ENCODE peak calls at places on chromosomes 16 and 17, in eight cellular contexts. B is AG10803; V is nephron progenitor cell; M is right lobe of liver; I is activated CD8-positive, alpha-beta T cell treated with anti-CD3 and anti-CD28 coated beads for 36 hours; U is OCI-LY7; W is fibroblast of mammary gland; T is prostate gland. P is an unnamed sample.

GRCh38 chr17:4631836-4632582 is 9.5 kb downstream of the ALOX15 start:
- DNase-seq in W (no peak), T (no peak), B (no peak), I (no peak), M (no peak), U (no peak), V (no peak), P (no peak)

GRCh38 chr17:1562178-1562643 is 381 bp downstream of the PITPNA start:
- DNase-seq in M (peak; percentile 73), T (no peak), V (no peak), W (peak; percentile 20), U (no peak), B (peak; percentile 39), I (no peak), P (no peak)

GRCh38 chr17:50394711-50395110 is 2.6 kb downstream of the LRRC59 start:
- DNase-seq in V (no peak), W (peak; percentile 27), B (peak; percentile 14), U (no peak), M (no peak), I (no peak), T (no peak), P (no peak)

GRCh38 chr16:80009971-80010659 is 409.6 kb upstream of the MAF start:
- DNase-seq in I (no peak), U (no peak), T (no peak), M (no peak), V (no peak), B (no peak), W (no peak), P (no peak)

GRCh38 chr17:57552114-57552601 is 192.9 kb downstream of the CCDC182 start:
- DNase-seq in B (no peak), V (peak; percentile 77), U (peak; percentile 94), W (peak; percentile 22), T (no peak), M (no peak), I (peak; percentile 60), P (no peak)

GRCh38 chr16:3460121-3460520 is 16.6 kb downstream of the NAA60 start:
- DNase-seq in V (no peak), M (no peak), W (no peak), I (no peak), B (no peak), T (no peak), U (no peak), P (no peak)

GRCh38 chr17:40608061-40608581 is 39.5 kb downstream of the SMARCE1 start:
- DNase-seq in I (peak; percentile 69), B (no peak), W (no peak), U (no peak), M (no peak), T (no peak), V (no peak), P (peak; percentile 51)

GRCh38 chr16:81521141-81521626 is 76.6 kb downstream of the CMIP start:
- DNase-seq in U (peak; percentile 84), W (no peak), I (peak; percentile 93), V (peak; percentile 40), B (no peak), M (peak; percentile 51), T (no peak), P (peak; percentile 88)

GRCh38 chr17:80348551-80349436 is 66.2 kb upstream of the ENDOV start:
- DNase-seq in V (no peak), T (no peak), W (peak; percentile 28), M (no peak), I (peak; percentile 33), U (no peak), B (peak; percentile 22), P (no peak)

GRCh38 chr16:29876186-29876577 is 13.2 kb upstream of the CDIPT start:
- DNase-seq in U (no peak), I (no peak), B (no peak), V (no peak), M (no peak), W (no peak), T (no peak), P (no peak)

GRCh38 chr16:25372716-25373115 is 115.1 kb upstream of the ZKSCAN2 start:
- DNase-seq in M (no peak), V (no peak), B (no peak), W (no peak), I (no peak), T (no peak), U (no peak), P (no peak)

GRCh38 chr17:57927048-57927723 is 28.0 kb downstream of the CUEDC1 start:
- DNase-seq in W (peak; percentile 78), I (no peak), B (peak; percentile 74), M (no peak), T (peak; percentile 86), V (peak; percentile 33), U (no peak), P (no peak)

GRCh38 chr17:74760404-74761105 is 12.1 kb downstream of the NHERF1 start:
- DNase-seq in M (peak; percentile 92), U (no peak), W (no peak), V (no peak), I (no peak), T (peak; percentile 64), B (no peak), P (no peak)

GRCh38 chr16:11056989-11057645 is 112.8 kb downstream of the CLEC16A start:
- DNase-seq in M (no peak), T (peak; percentile 83), V (no peak), I (no peak), W (no peak), B (no peak), U (no peak), P (no peak)

GRCh38 chr16:66472961-66473610 is 46.0 kb downstream of the BEAN1 start:
- DNase-seq in I (no peak), W (no peak), B (no peak), M (no peak), U (no peak), V (no peak), T (no peak), P (no peak)

GRCh38 chr17:46768540-46768870 is 50.0 kb downstream of the WNT3 start:
- DNase-seq in I (no peak), V (no peak), B (no peak), W (no peak), M (no peak), T (no peak), U (no peak), P (no peak)

GRCh38 chr17:1639549-1639948 is 6.0 kb downstream of the SCARF1 start:
- DNase-seq in U (no peak), W (no peak), I (no peak), V (peak; percentile 27), M (no peak), T (no peak), B (no peak), P (no peak)

GRCh38 chr17:13520899-13521572 is 80.7 kb downstream of the HS3ST3A1 start:
- DNase-seq in V (no peak), W (peak; percentile 95), M (no peak), T (no peak), U (no peak), I (no peak), B (peak; percentile 97), P (no peak)

GRCh38 chr17:64420143-64420670 is 28.7 kb upstream of the MILR1 start:
- DNase-seq in W (peak; percentile 90), T (peak; percentile 46), V (peak; percentile 24), U (peak; percentile 87), B (peak; percentile 79), M (no peak), I (no peak), P (no peak)

GRCh38 chr17:66580601-66581385 is 254.1 kb upstream of the CACNG5 start:
- DNase-seq in U (no peak), V (no peak), W (peak; percentile 31), B (peak; percentile 58), M (no peak), T (peak; percentile 23), I (no peak), P (no peak)

GRCh38 chr17:77129568-77130301 is 11.0 kb upstream of the SEC14L1 start:
- DNase-seq in W (peak; percentile 51), U (no peak), T (no peak), V (peak; percentile 25), M (no peak), B (peak; percentile 59), I (no peak), P (no peak)

DNA sequence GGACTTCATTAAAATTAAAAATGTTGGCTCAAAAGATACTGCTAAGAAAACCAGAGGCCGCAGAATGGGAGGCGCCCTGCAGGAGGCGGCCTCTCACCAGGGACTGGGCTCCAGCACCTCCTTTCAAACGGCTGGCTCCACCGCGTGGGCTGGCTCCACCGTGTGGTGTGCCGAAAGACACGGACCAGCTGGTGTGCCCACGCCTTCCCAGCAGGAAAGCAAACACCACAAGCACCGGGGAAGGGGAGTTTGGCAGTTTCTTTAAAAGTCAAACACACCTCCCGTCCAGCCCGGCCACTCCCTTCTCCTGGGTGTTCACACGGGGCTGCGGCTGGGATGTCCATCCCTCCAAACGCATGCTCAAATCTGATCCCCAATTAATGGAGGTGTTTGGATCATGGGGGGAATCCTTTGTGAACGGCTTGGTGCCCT is 13.9 kb downstream of the HAGH start:
- DNase-seq in W (peak; percentile 73), B (peak; percentile 74), M (peak; percentile 92), V (peak; percentile 57), I (peak; percentile 79), U (peak; percentile 35), T (peak; percentile 84), P (no peak)
- TF ChIP-seq CTCF in W (peak; percentile 51), B (peak; percentile 57), M (peak; percentile 69), V (peak; percentile 50), I (peak; percentile 57), U (peak; percentile 69), T (peak; percentile 84), P (no peak)

GRCh38 chr17:69415431-69415830 is 934 bp downstream of the MAP2K6 start:
- DNase-seq in B (no peak), V (no peak), W (no peak), U (peak; percentile 13), T (no peak), I (no peak), M (no peak), P (no peak)
- TF ChIP-seq CTCF in B (no peak), V (no peak), W (no peak), U (no peak), T (no peak), I (no peak), M (no peak), P (no peak)

GRCh38 chr17:7445011-7445927 is at the start of gene CHRNB1:
- DNase-seq in B (no peak), V (peak; percentile 94), M (peak; percentile 95), U (no peak), W (peak; percentile 21), I (peak; percentile 66), T (no peak), P (no peak)
- TF ChIP-seq CTCF in B (no peak), V (peak; percentile 6), M (no peak), U (no peak), W (no peak), I (no peak), T (no peak), P (no peak)

GRCh38 chr16:57724541-57724940 is 11.0 kb upstream of the KATNB1 start:
- DNase-seq in B (no peak), V (no peak), M (no peak), T (no peak), I (no peak), U (no peak), W (no peak), P (no peak)

GRCh38 chr16:57722651-57723050 is 12.9 kb upstream of the KATNB1 start:
- DNase-seq in T (no peak), M (no peak), U (no peak), B (no peak), V (no peak), I (no peak), W (no peak), P (no peak)

GRCh38 chr16:57721356-57721755 is 14.2 kb upstream of the KATNB1 start:
- DNase-seq in T (no peak), U (no peak), M (no peak), B (no peak), I (no peak), W (no peak), V (no peak), P (no peak)

GRCh38 chr16:57721765-57722499 is 13.6 kb upstream of the KATNB1 start:
- DNase-seq in U (no peak), V (no peak), M (no peak), I (no peak), B (no peak), W (no peak), T (no peak), P (no peak)

GRCh38 chr16:57723170-57723569 is 12.4 kb upstream of the KATNB1 start:
- DNase-seq in T (no peak), B (no peak), V (no peak), W (peak; percentile 12), M (no peak), I (no peak), U (no peak), P (no peak)
- TF ChIP-seq CTCF in T (no peak), B (peak; percentile 2), V (peak; percentile 11), W (peak; percentile 41), M (peak; percentile 19), I (no peak), U (peak; percentile 14), P (no peak)

P was measured in natural killer cell.